ENCODE peak calls at places on chromosome 10, in eight cellular contexts. O is neuronal stem cell; W is uterus; H is CD8-positive, alpha-beta memory T cell; X is stomach; M is tibial nerve; D is transverse colon; U is fibroblast of lung. J is an unnamed sample.

GRCh38 chr10:88097092-88097894 is 233.9 kb downstream of the PTEN start:
- DNase-seq in O (no peak), W (no peak), H (no peak), X (no peak), M (no peak), D (no peak), U (no peak), J (no peak)

GRCh38 chr10:42932116-42932515 is 144.8 kb upstream of the RET start:
- DNase-seq in O (no peak), W (no peak), H (no peak), X (no peak), M (no peak), D (no peak), U (no peak), J (peak; percentile 58)

GRCh38 chr10:103021897-103022286 is 103.8 kb downstream of the CNNM2 start:
- DNase-seq in O (no peak), W (no peak), H (no peak), X (peak; percentile 29), M (no peak), D (no peak), U (peak; percentile 66), J (no peak)

GRCh38 chr10:69696073-69696731 is 66.2 kb downstream of the FAM241B start:
- DNase-seq in O (peak; percentile 27), W (no peak), H (no peak), X (no peak), M (no peak), D (no peak), U (peak; percentile 91), J (no peak)

GRCh38 chr10:59880976-59881510 is 25.3 kb downstream of the CCDC6 start:
- DNase-seq in O (no peak), W (no peak), H (peak; percentile 23), X (no peak), M (no peak), D (no peak), U (no peak), J (no peak)

GRCh38 chr10:60099998-60100747 is 193.8 kb upstream of the CCDC6 start:
- DNase-seq in O (peak; percentile 44), W (no peak), H (no peak), X (no peak), M (peak; percentile 46), D (no peak), U (peak; percentile 49), J (no peak)

GRCh38 chr10:52965938-52966401 is 193.4 kb upstream of the MBL2 start:
- DNase-seq in O (peak; percentile 44), W (no peak), H (no peak), X (no peak), M (no peak), D (no peak), U (no peak), J (no peak)

GRCh38 chr10:30583778-30584415 is 45.7 kb downstream of the LYZL2 start:
- DNase-seq in O (no peak), W (peak; percentile 59), H (no peak), X (peak; percentile 80), M (peak; percentile 64), D (peak; percentile 79), U (peak; percentile 82), J (peak; percentile 72)

GRCh38 chr10:119871881-119872609 is 598 bp downstream of the MCMBP start:
- DNase-seq in O (peak; percentile 11), W (peak; percentile 59), H (peak; percentile 55), X (peak; percentile 65), M (peak; percentile 25), D (peak; percentile 70), U (peak; percentile 27), J (peak; percentile 79)

GRCh38 chr10:24153016-24153415 is 55.9 kb upstream of the KIAA1217 start:
- DNase-seq in O (no peak), W (no peak), H (no peak), X (no peak), M (no peak), D (no peak), U (peak; percentile 53), J (no peak)

GRCh38 chr10:24156686-24157085 is 52.3 kb upstream of the KIAA1217 start:
- DNase-seq in O (no peak), W (no peak), H (no peak), X (no peak), M (no peak), D (no peak), U (peak; percentile 68), J (no peak)

GRCh38 chr10:24149640-24150039 is 59.3 kb upstream of the KIAA1217 start:
- DNase-seq in O (no peak), W (no peak), H (no peak), X (no peak), M (no peak), D (no peak), U (no peak), J (no peak)

GRCh38 chr10:24150853-24151252 is 58.1 kb upstream of the KIAA1217 start:
- DNase-seq in O (no peak), W (no peak), H (no peak), X (no peak), M (no peak), D (no peak), U (no peak), J (no peak)

DNA sequence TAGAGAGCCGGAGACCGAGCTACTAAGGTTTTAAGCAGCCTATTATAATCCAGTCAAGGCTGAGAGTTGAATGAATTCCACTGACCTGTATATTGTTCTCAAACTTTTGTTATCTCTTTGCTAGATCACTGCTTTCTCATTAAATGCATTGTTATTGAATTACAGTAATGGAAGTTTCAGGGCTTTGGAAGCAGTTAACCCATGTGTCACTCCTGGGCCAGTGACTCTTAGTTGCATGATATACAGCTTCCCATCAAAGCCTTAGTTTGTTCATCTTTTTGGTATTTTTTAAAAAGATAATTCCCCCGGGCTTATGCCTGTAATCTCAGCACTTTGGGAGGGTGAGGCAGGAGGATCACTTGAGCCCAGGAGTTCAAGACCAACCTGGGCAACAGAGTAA is 55.4 kb upstream of the KIAA1217 start:
- DNase-seq in O (no peak), W (no peak), H (no peak), X (no peak), M (no peak), D (no peak), U (peak; percentile 44), J (no peak)
- H3K27ac ChIP-seq in O (no peak overlapping the region), W (no peak overlapping the region), H (no peak overlapping the region), X (no peak overlapping the region), M (no peak overlapping the region), D (no peak overlapping the region), U (no peak overlapping the region), J (no peak overlapping the region)

GRCh38 chr10:94116848-94117247 is 123.1 kb downstream of the PLCE1 start:
- DNase-seq in O (no peak), W (no peak), H (no peak), X (no peak), M (no peak), D (no peak), U (no peak), J (no peak)

GRCh38 chr10:94125856-94126255 is 132.1 kb downstream of the PLCE1 start:
- DNase-seq in O (no peak), W (no peak), H (no peak), X (no peak), M (no peak), D (no peak), U (peak; percentile 90), J (no peak)

GRCh38 chr10:94123253-94123995 is 129.7 kb downstream of the PLCE1 start:
- DNase-seq in O (peak; percentile 27), W (no peak), H (no peak), X (no peak), M (no peak), D (no peak), U (peak; percentile 93), J (no peak)

DNA sequence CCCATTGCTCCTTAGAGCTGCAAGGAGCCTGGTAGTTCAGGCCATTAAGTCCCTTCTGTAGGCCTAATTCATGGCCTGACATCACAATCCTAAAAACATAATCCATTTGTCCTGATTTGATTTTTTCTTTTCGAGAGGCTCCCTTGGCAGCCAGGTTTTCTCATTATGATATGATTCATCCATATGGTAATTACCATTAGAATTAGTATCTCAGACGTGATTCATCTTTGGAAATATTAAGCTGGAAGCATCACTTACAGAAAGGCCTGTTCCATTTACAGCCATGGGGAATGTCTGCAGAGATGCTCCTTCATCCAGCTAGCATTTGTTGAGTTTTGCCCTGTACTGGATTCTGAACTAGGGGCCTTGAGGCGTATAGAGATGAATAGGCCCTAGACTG is 128.5 kb downstream of the PLCE1 start:
- DNase-seq in O (no peak), W (no peak), H (no peak), X (no peak), M (no peak), D (no peak), U (peak; percentile 49), J (no peak)
- H3K27me3 ChIP-seq in O (no peaks in the 10 kb centered on the region), W (no peaks in the 10 kb centered on the region), H (no peaks in the 10 kb centered on the region), X (no peaks in the 10 kb centered on the region), M (no peaks in the 10 kb centered on the region), D (no peaks in the 10 kb centered on the region), U (no peaks in the 10 kb centered on the region), J (no peaks in the 10 kb centered on the region)

DNA sequence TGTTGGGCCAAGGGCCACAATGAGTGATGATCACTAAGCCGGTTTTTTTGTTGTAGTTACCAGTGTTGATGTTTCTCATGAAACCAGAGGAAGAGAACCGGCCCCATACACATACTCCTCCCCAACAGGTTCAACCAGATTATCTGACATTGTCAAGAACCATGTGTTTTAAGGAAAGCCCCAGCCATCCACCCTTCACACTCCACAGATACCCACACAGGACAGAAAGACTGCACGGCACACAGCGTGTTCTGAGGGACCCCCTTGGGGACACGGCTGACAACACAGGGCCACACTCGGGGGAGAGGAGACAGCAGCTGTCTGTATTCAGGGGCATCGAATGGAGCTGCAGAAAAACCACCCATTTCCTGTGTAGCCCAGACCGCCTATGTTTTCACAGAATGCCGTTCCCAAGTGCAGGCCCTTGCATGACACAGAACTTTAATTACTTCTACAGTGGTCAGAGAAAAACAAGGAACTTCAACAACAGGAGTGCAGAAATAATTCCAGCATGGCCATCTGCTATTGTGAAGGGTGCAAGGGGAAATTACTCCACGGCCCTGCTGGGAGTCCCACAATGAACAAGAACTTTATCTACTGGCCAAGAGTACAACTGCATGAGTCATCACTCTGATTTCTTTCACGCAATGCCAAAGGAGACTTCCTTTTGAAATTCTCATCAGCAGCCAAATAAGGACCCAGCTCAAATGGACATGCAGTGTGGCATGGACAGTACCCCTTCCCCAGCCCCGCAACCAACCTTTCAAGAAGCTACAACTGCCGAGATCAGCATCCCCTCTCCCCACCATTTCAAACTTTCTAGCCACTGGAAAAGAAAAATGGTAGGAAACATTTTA is 2.3 kb downstream of the KLF6 start:
- DNase-seq in O (no peak), W (peak; percentile 61), H (peak; percentile 62), X (peak; percentile 53), M (peak; percentile 78), D (peak; percentile 64), U (peak; percentile 96), J (no peak)
- H3K36me3 ChIP-seq in O (peaks cover 50% of the 10 kb centered on the region), W (no peaks in the 10 kb centered on the region), H (peaks cover 43% of the 10 kb centered on the region), X (peaks cover 44% of the 10 kb centered on the region), M (peaks cover 30% of the 10 kb centered on the region), D (peaks cover 40% of the 10 kb centered on the region), U (peaks cover 31% of the 10 kb centered on the region), J (peaks cover 42% of the 10 kb centered on the region)

DNA sequence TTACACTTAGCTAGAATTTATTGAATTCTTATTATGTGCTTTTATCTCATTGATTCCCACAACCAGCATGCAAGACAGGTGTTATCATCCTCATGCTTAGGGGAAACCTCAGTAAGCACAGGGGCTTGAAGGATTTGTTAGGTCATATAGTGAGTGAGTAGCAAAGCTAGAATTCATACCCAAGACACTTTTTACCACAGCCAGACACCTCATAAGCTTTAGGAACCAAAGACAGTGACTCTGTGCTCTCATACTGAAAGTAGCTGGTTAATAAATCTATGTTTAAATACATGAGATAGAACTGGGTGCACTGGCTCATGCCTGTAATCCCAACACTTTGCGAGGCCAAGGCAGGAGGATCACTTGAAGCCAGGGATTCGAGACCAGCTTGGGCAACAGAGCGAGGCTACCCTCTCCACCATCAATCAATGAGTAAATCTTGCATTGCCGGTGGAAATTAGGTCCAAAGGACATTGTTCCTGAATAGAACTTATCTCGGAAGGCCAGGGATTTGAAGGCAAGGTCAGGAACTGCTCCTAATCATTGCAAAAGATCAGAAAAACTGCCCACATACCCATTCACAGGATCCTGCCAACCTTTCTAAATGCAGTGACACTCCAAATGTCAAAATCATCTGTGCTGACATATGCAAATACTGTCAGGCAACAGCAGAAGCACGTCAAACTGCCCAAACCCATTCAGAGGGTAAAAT is 523.5 kb downstream of the PARD3 start:
- DNase-seq in O (no peak), W (no peak), H (no peak), X (no peak), M (no peak), D (no peak), U (no peak), J (no peak)
- H3K27ac ChIP-seq in O (no peak overlapping the region), W (no peak overlapping the region), H (no peak overlapping the region), X (no peak overlapping the region), M (no peak overlapping the region), D (no peak overlapping the region), U (no peak overlapping the region), J (no peak overlapping the region)